ENCODE peak calls at places on chromosomes 4 and X, in four cellular contexts. Q is HepG2, I is K562, E is GM12878. L is an unnamed sample.

GRCh38 chr4:164207460-164207859 is 546.5 kb upstream of the SMIM31 start:
- DNase-seq in Q (no peak), I (no peak), E (no peak), L (no peak)

GRCh38 chrX:113892401-113892800 is 691.5 kb upstream of the HTR2C start:
- DNase-seq in Q (no peak), E (no peak), I (no peak), L (no peak)

GRCh38 chr4:19224820-19225219 is 1026.9 kb upstream of the SLIT2 start:
- DNase-seq in I (peak), Q (no peak), E (no peak), L (no peak)

GRCh38 chr4:164357957-164358356 is 396.0 kb upstream of the SMIM31 start:
- DNase-seq in E (no peak), Q (no peak), I (no peak), L (no peak)

GRCh38 chrX:142076633-142077032 is 128.5 kb downstream of the MAGEC2 start:
- DNase-seq in I (no peak), Q (no peak), E (no peak), L (no peak)

GRCh38 chr4:16079046-16079445 is 4.8 kb downstream of the PROM1 start:
- DNase-seq in E (peak), Q (no peak), I (no peak), L (no peak)

GRCh38 chrX:127726227-127726626 is 326.0 kb downstream of the ACTRT1 start:
- DNase-seq in Q (no peak), E (no peak), I (no peak), L (no peak)

GRCh38 chr4:123580981-123581664 is 184.5 kb downstream of the SPRY1 start:
- DNase-seq in E (no peak), I (peak), Q (no peak), L (no peak)

GRCh38 chrX:103919336-103919682 is 43.1 kb upstream of the TMSB15B start:
- DNase-seq in Q (no peak), E (no peak), I (no peak), L (no peak)

DNA sequence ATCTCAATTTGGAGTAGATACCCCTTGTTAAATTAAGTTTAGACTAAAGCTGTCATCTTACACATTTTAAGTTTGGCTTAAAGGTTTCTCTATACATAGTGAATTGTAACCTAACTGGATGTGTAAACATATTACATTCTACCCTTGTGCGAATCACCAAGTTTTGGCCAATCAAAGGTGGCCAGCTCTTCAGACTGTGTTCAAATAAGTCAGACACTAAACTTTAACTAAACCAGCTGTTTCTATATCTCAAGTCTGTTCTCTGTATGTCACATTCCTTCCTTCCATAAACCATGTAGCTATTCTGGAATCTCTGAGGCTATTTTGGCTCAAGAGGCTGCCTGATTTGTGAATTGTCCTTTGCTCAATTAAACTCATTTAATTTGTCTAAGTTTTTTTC is 6.8 kb downstream of the SULT1B1 start:
- DNase-seq in I (no peak), E (no peak), Q (no peak), L (no peak)
- TF ChIP-seq CBFB in I (no peak), E (no peak), Q (no peak), L (no peak)

GRCh38 chr4:957581-958313 is 15.6 kb downstream of the DGKQ start:
- DNase-seq in E (no peak), I (no peak), Q (no peak), L (no peak)
- TF ChIP-seq NR2C2 in E (no peak), I (no peak), Q (no peak), L (no peak)

DNA sequence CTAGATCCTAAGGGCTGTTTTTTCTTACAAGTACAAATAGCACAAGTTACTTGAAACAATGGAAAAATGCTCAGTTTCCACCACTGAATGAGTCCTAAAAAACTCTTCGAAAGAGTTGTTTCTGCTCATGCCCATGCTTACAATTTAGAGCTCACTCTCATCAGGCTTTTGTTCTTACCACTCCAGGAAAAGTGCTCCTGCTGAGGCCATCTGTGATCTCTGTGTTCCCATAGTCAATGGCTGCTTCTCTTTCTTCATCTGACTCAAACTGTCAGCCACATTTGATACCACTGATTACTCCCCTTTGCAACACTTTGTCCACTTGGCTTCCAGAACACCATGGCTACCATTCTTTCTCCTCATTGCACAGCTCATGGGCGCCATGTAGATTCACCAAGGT is 80.1 kb upstream of the SLC34A2 start:
- DNase-seq in I (no peak), Q (no peak), E (no peak), L (no peak)
- TF ChIP-seq TCF7 in I (no peak), Q (no peak), E (no peak), L (no peak)

GRCh38 chr4:26217961-26218676 is 102.7 kb upstream of the RBPJ start:
- DNase-seq in E (peak), I (no peak), Q (no peak), L (no peak)
- TF ChIP-seq CBFB in E (no peak), I (no peak), Q (no peak), L (no peak)

GRCh38 chrX:3177851-3178250 is 136.6 kb downstream of the ARSF start:
- DNase-seq in Q (peak), I (no peak), E (no peak), L (no peak)
- TF ChIP-seq NR2C2 in Q (no peak), I (no peak), E (no peak), L (no peak)